ENCODE peak calls at places on chromosome 1, in six cellular contexts. Z, U, G, V, L and C are unnamed samples.

GRCh38 chr1:168767885-168768584 is 39.0 kb upstream of the DPT start:
- DNase-seq in Z (peak), G (no peak), V (no peak), U (no peak), L (no peak), C (peak)

GRCh38 chr1:152185544-152186391 is 26.7 kb upstream of the RPTN start:
- DNase-seq in V (peak), Z (peak), U (peak), L (peak), G (peak), C (no peak)

GRCh38 chr1:190474587-190475305 is 2.9 kb downstream of the BRINP3 start:
- DNase-seq in U (no peak), L (no peak), V (no peak), Z (no peak), G (no peak), C (no peak)

GRCh38 chr1:47866631-47867446 is 130.3 kb downstream of the TRABD2B start:
- DNase-seq in U (no peak), G (no peak), Z (no peak), L (no peak), V (no peak), C (no peak)

GRCh38 chr1:229582011-229582694 is 23.6 kb upstream of the ABCB10 start:
- DNase-seq in U (peak), L (no peak), V (no peak), Z (no peak), G (no peak), C (no peak)

GRCh38 chr1:236550961-236551851 is 27.4 kb downstream of the LGALS8 start:
- DNase-seq in G (no peak), U (no peak), V (no peak), L (no peak), Z (no peak), C (no peak)

GRCh38 chr1:116159177-116159576 is 48.0 kb downstream of the MAB21L3 start:
- DNase-seq in V (no peak), L (no peak), Z (no peak), U (no peak), G (no peak), C (no peak)

GRCh38 chr1:61448017-61448383 is 276.9 kb downstream of the TM2D1 start:
- DNase-seq in V (no peak), G (no peak), U (no peak), Z (no peak), L (no peak), C (no peak)

GRCh38 chr1:21117159-21117953 is 59.3 kb downstream of the EIF4G3 start:
- DNase-seq in G (no peak), U (peak), V (no peak), Z (no peak), L (no peak), C (no peak)

GRCh38 chr1:176670853-176671252 is 207.9 kb downstream of the PAPPA2 start:
- DNase-seq in G (no peak), V (no peak), L (no peak), U (no peak), Z (no peak), C (no peak)

GRCh38 chr1:36323636-36324321 is at the start of gene EVA1B:
- DNase-seq in G (peak), Z (peak), V (peak), L (peak), U (peak), C (peak)

GRCh38 chr1:58620926-58621325 is 43.9 kb upstream of the TACSTD2 start:
- DNase-seq in Z (no peak), U (no peak), G (no peak), V (no peak), L (no peak), C (peak)

GRCh38 chr1:97581614-97582051 is 339.2 kb downstream of the DPYD start:
- DNase-seq in G (no peak), Z (peak), U (no peak), V (no peak), L (no peak), C (peak)

GRCh38 chr1:203213126-203213525 is 16.3 kb downstream of the CHIT1 start:
- DNase-seq in Z (no peak), U (no peak), G (no peak), L (no peak), V (no peak), C (no peak)

GRCh38 chr1:189939967-189940366 is 537.7 kb downstream of the BRINP3 start:
- DNase-seq in U (no peak), Z (no peak), L (no peak), V (no peak), G (no peak), C (peak)

GRCh38 chr1:14612281-14612680 is 13.8 kb downstream of the KAZN start:
- DNase-seq in G (no peak), L (no peak), U (no peak), V (no peak), Z (no peak), C (no peak)

GRCh38 chr1:37186246-37186756 is 152.0 kb upstream of the GRIK3 start:
- DNase-seq in V (no peak), L (no peak), G (no peak), Z (no peak), U (no peak), C (no peak)

GRCh38 chr1:205301220-205301821 is 20.2 kb downstream of the NUAK2 start:
- DNase-seq in U (no peak), L (peak), V (peak), G (peak), Z (peak), C (peak)

GRCh38 chr1:34164510-34165381 is at the start of gene CSMD2:
- DNase-seq in G (no peak), Z (peak), V (peak), L (peak), U (no peak), C (peak)

GRCh38 chr1:23168462-23169218 is at the start of gene LUZP1:
- DNase-seq in L (peak), G (peak), Z (peak), U (peak), V (peak), C (peak)